ENCODE peak calls at places on chromosomes 11 and 22, in ten cellular contexts. R is breast epithelium; W is GM12878; Z is IMR-90; S is HCT116; J is brain microvascular endothelial cell; G is neural progenitor cell; V is effector memory CD4-positive, alpha-beta T cell; B is CD4-positive, CD25-positive, alpha-beta regulatory T cell; Y is transverse colon. H is an unnamed sample.

GRCh38 chr11:17476317-17477083 is at the start of gene ABCC8:
- DNase-seq in G (peak), Y (no peak), B (no peak), R (no peak), W (no peak), S (no peak), V (no peak), Z (no peak), J (no peak), H (no peak)

GRCh38 chr11:116465056-116465455 is 307.7 kb downstream of the BUD13 start:
- DNase-seq in J (no peak), W (no peak), S (no peak), Y (no peak), V (no peak), B (no peak), R (no peak), G (no peak), Z (no peak), H (no peak)

GRCh38 chr11:117862753-117863152 is 13.7 kb downstream of the FXYD6 start:
- DNase-seq in G (no peak), Y (no peak), S (no peak), J (no peak), B (no peak), R (no peak), W (no peak), V (no peak), Z (no peak), H (no peak)

GRCh38 chr11:126284829-126285228 is 1.9 kb downstream of the TIRAP start:
- DNase-seq in J (peak), Y (peak), Z (peak), W (peak), S (no peak), B (peak), G (no peak), R (peak), V (peak), H (peak)

GRCh38 chr11:121795206-121795605 is 320.8 kb downstream of the BLID start:
- DNase-seq in Y (no peak), Z (no peak), S (no peak), V (no peak), R (no peak), W (no peak), G (no peak), J (no peak), B (no peak), H (no peak)

GRCh38 chr11:61079416-61080150 is 22.7 kb upstream of the CD5 start:
- DNase-seq in Z (no peak), B (peak), S (no peak), R (no peak), J (no peak), W (no peak), Y (no peak), V (no peak), G (peak), H (no peak)

GRCh38 chr11:68670208-68670992 is 13.9 kb upstream of the GAL start:
- DNase-seq in G (no peak), B (no peak), Z (no peak), J (no peak), S (no peak), W (no peak), V (no peak), Y (no peak), R (no peak), H (no peak)

GRCh38 chr11:11849127-11849746 is 7.5 kb downstream of the USP47 start:
- DNase-seq in V (peak), Z (peak), W (peak), J (peak), R (no peak), S (peak), Y (peak), B (peak), G (peak), H (peak)

GRCh38 chr22:37302617-37303555 is 20.6 kb downstream of the CYTH4 start:
- DNase-seq in B (no peak), J (no peak), R (no peak), S (no peak), W (no peak), V (no peak), Z (peak), Y (no peak), G (peak), H (no peak)

GRCh38 chr11:59463176-59463575 is 6.4 kb downstream of the OR4D6 start:
- DNase-seq in Y (no peak), Z (no peak), G (no peak), R (no peak), B (no peak), W (no peak), J (no peak), V (no peak), S (no peak), H (no peak)

GRCh38 chr11:2547806-2548205 is 103.0 kb downstream of the KCNQ1 start:
- DNase-seq in V (no peak), R (no peak), Y (peak), Z (no peak), J (no peak), W (no peak), S (no peak), B (no peak), G (no peak), H (no peak)

GRCh38 chr11:109076870-109077269 is 345.1 kb upstream of the C11orf87 start:
- DNase-seq in G (no peak), J (no peak), B (no peak), Z (no peak), S (no peak), V (no peak), Y (no peak), W (no peak), R (no peak), H (no peak)

GRCh38 chr22:38433871-38434270 is 21.1 kb downstream of the KCNJ4 start:
- DNase-seq in J (no peak), V (no peak), G (no peak), Y (no peak), R (no peak), B (no peak), W (no peak), S (no peak), Z (no peak), H (no peak)

GRCh38 chr11:117572129-117572528 is 224.9 kb downstream of the DSCAML1 start:
- DNase-seq in Y (no peak), Z (no peak), S (no peak), G (no peak), V (no peak), B (no peak), J (no peak), W (no peak), R (peak), H (no peak)

GRCh38 chr11:126026579-126026978 is 36.1 kb downstream of the CDON start:
- DNase-seq in G (no peak), Y (no peak), S (no peak), V (no peak), W (no peak), Z (no peak), J (no peak), R (no peak), B (no peak), H (no peak)

GRCh38 chr11:74487875-74488274 is 5.6 kb downstream of the LIPT2 start:
- DNase-seq in Y (no peak), J (no peak), Z (no peak), G (peak), B (peak), S (peak), W (no peak), R (no peak), V (no peak), H (no peak)

DNA sequence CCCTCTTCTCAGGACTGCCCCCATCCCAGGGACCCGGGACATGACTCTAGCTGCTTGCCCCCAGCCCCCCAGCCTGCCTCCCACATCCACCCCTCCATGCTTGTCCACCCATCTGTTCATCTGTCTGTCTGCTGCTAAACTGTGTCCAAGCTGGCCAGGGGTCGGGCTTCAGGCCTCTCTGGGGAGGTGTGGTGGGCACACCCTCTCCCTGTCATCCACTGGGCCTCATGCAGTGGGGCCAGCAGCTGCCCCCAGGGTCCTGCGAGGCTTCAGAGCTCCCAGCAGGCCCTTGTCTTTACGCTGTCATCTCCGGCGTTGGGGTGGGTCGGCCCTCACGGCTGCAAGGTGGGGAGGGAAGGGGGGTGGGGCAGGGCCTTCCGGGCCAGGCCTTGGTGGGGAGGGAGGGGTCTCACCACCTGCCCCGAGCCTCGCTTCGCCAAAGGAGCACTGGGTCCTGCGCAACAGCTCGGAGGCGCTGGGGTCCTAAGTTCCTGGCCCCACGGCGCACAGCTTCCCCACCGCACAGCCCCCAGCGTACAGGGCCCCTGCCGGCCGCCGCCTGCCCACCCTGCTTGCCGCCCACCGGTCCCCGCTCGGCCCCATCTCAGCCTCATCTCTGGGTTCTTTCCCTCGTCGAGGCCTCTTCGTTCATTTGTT is 26.7 kb downstream of the MOB2 start:
- DNase-seq in W (no peak), G (no peak), R (no peak), Z (no peak), V (no peak), B (no peak), S (no peak), J (no peak), Y (no peak), H (no peak)
- H3K27ac ChIP-seq in W (no peak), G (no peak), R (no peak), Z (no peak), V (no peak), B (no peak), S (no peak), J (no peak), Y (peak), H (no peak)

GRCh38 chr11:5232150-5232549 is 2.1 kb downstream of the HBD start:
- DNase-seq in Y (no peak), R (no peak), B (no peak), W (no peak), V (no peak), S (no peak), Z (no peak), J (no peak), G (no peak), H (no peak)

GRCh38 chr11:5226732-5227327 is at the start of gene HBB:
- DNase-seq in B (no peak), Z (no peak), G (no peak), S (no peak), W (no peak), R (no peak), J (no peak), V (no peak), Y (no peak), H (no peak)

GRCh38 chr11:5233268-5233667 is 1.0 kb downstream of the HBD start:
- DNase-seq in B (no peak), W (no peak), G (no peak), V (no peak), S (no peak), R (no peak), Y (no peak), Z (no peak), J (no peak), H (no peak)

GRCh38 chr11:5228124-5228523 is 1.3 kb upstream of the HBB start:
- DNase-seq in Y (no peak), W (no peak), Z (no peak), G (no peak), V (no peak), R (no peak), S (no peak), B (no peak), J (no peak), H (no peak)

GRCh38 chr11:5229388-5229787 is 2.5 kb upstream of the HBB start:
- DNase-seq in G (peak), R (no peak), V (no peak), Y (no peak), Z (no peak), S (no peak), J (no peak), W (no peak), B (no peak), H (no peak)
- H3K27ac ChIP-seq in G (no peak), R (no peak), V (no peak), Y (no peak), Z (no peak), S (no peak), J (no peak), W (no peak), B (no peak), H (no peak)

GRCh38 chr11:43788394-43788793 is 92.2 kb upstream of the ALKBH3 start:
- DNase-seq in V (no peak), S (no peak), B (no peak), Z (no peak), Y (peak), J (no peak), W (no peak), G (peak), R (no peak), H (peak)
- H3K27ac ChIP-seq in V (no peak), S (no peak), B (no peak), Z (no peak), Y (no peak), J (no peak), W (no peak), G (no peak), R (no peak), H (no peak)

GRCh38 chr22:35306350-35306967 is 6.8 kb downstream of the TOM1 start:
- DNase-seq in W (no peak), S (no peak), G (peak), V (no peak), Y (no peak), R (no peak), Z (no peak), J (peak), B (peak), H (no peak)
- H3K27ac ChIP-seq in W (peak), S (no peak), G (no peak), V (no peak), Y (no peak), R (no peak), Z (no peak), J (peak), B (peak), H (peak)

GRCh38 chr11:114794048-114794684 is 115.8 kb downstream of the NXPE2 start:
- DNase-seq in Z (no peak), Y (no peak), V (no peak), B (no peak), W (no peak), J (no peak), R (no peak), G (no peak), S (no peak), H (no peak)
- H3K27ac ChIP-seq in Z (no peak), Y (no peak), V (no peak), B (no peak), W (no peak), J (no peak), R (no peak), G (no peak), S (no peak), H (peak)

GRCh38 chr22:22948651-22949611 is 61.3 kb downstream of the IGLL5 start:
- DNase-seq in R (no peak), G (no peak), B (no peak), V (no peak), S (no peak), Z (peak), W (no peak), Y (no peak), J (no peak), H (no peak)
- H3K27ac ChIP-seq in R (no peak), G (no peak), B (no peak), V (no peak), S (no peak), Z (no peak), W (no peak), Y (no peak), J (no peak), H (no peak)